ENCODE peak calls at places on chromosomes 16 and 17, in five cellular contexts. B is HL-60, L is Peyer's patch, U is testis, A is A549. T is an unnamed sample.

GRCh38 chr16:57762365-57763289 is 27.1 kb downstream of the KATNB1 start:
- DNase-seq in A (no peak), B (no peak), U (no peak), L (no peak), T (no peak)

GRCh38 chr17:63247706-63248105 is 198.4 kb downstream of the CYB561 start:
- DNase-seq in U (no peak), L (no peak), A (no peak), B (no peak), T (no peak)

GRCh38 chr16:22027633-22028032 is 19.7 kb downstream of the MOSMO start:
- DNase-seq in L (no peak), B (no peak), U (no peak), A (no peak), T (no peak)

GRCh38 chr17:4310349-4311060 is 46.7 kb upstream of the ANKFY1 start:
- DNase-seq in U (peak), A (no peak), L (no peak), B (no peak), T (peak)

GRCh38 chr16:46719528-46719927 is 28.6 kb downstream of the MYLK3 start:
- DNase-seq in A (no peak), U (no peak), B (no peak), L (no peak), T (no peak)

GRCh38 chr17:49553676-49554335 is 21.9 kb upstream of the NXPH3 start:
- DNase-seq in B (no peak), L (no peak), U (no peak), A (no peak), T (no peak)

GRCh38 chr16:52456368-52456767 is 90.6 kb downstream of the TOX3 start:
- DNase-seq in L (no peak), U (no peak), A (no peak), B (no peak), T (no peak)

GRCh38 chr17:57344261-57344660 is 87.9 kb downstream of the MSI2 start:
- DNase-seq in A (no peak), U (no peak), B (no peak), L (no peak), T (no peak)

DNA sequence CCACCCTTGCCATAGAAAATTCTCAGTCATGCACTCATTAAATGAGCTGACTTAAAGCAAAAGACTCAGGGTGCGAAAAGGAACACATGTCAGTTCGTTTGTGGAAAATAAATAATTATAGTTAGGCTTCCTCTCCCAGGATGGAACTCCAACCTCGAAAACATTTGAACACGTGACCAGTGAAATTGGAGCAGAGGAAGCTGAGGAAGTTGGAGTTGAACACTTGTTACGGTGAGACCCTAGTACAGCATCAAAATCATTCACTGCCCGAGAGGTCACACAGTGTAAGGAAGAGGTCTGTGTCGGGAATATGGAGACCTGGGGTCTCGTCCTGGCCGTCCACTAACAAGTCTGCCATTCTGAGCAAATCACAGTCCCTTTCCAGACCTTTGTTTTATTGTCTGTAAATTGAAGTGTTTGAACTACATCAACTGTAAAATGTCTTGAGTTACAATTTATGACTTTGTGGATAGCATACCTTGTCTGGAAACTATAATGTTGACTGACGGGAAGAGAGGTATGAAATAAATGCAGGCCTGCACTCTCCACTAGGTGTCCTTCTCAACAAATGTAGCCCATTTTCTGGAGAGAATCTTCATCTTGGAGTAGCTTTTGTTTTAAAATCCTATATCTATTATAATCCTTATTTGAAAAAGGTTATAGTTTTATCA is 7.7 kb downstream of the PSMD7 start:
- DNase-seq in B (no peak), A (peak), L (no peak), U (no peak), T (no peak)
- TF ChIP-seq CTCF in B (peak), A (peak), L (no peak), U (peak), T (peak)

GRCh38 chr16:81744911-81745310 is 34.2 kb upstream of the PLCG2 start:
- DNase-seq in L (no peak), B (no peak), A (no peak), U (no peak), T (no peak)

GRCh38 chr16:81748476-81749198 is 30.5 kb upstream of the PLCG2 start:
- DNase-seq in L (no peak), U (no peak), A (no peak), B (no peak), T (no peak)

GRCh38 chr16:81744385-81744784 is 34.7 kb upstream of the PLCG2 start:
- DNase-seq in U (no peak), B (no peak), A (no peak), L (no peak), T (no peak)

GRCh38 chr16:81745704-81746558 is 33.2 kb upstream of the PLCG2 start:
- DNase-seq in U (peak), B (peak), L (peak), A (peak), T (peak)

DNA sequence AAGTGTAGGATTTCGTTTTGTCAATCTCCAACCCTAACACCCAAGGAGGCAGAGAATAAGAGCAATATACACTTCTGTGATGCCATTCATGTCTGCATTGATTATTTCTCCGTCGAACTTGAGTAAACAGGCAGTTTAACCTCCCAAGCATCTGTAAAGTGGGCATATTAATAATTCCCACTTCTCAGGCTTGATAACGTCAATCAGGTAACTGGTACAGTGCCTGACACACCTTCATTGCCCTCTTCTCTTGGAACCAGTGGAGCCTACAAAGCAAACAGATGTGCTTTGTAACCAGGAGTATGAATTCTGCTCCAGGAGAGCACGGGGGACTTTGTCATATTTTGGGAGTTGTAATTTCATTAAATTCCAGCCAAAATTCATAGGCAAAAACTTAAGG is 32.5 kb upstream of the PLCG2 start:
- DNase-seq in A (no peak), B (no peak), L (no peak), U (no peak), T (no peak)
- H3K4me3 ChIP-seq in A (peak), B (peak), L (peak), U (peak), T (peak)

GRCh38 chr16:661184-661821 is 6.6 kb upstream of the RHOT2 start:
- DNase-seq in B (no peak), A (no peak), L (peak), U (no peak), T (no peak)
- TF ChIP-seq CTCF in B (no peak), A (no peak), L (peak), U (no peak), T (no peak)

GRCh38 chr16:50549561-50549915 is 1.3 kb downstream of the NKD1 start:
- DNase-seq in L (no peak), A (no peak), B (no peak), U (no peak), T (no peak)
- H3K4me3 ChIP-seq in L (peak), A (no peak), B (no peak), U (no peak), T (no peak)

GRCh38 chr16:12313902-12314621 is 337.5 kb downstream of the SNX29 start:
- DNase-seq in L (no peak), A (no peak), U (no peak), B (no peak), T (no peak)

GRCh38 chr16:12314786-12315185 is 338.3 kb downstream of the SNX29 start:
- DNase-seq in B (no peak), A (no peak), L (no peak), U (no peak), T (no peak)

GRCh38 chr16:12311887-12312286 is 335.4 kb downstream of the SNX29 start:
- DNase-seq in L (no peak), U (no peak), A (no peak), B (peak), T (no peak)

GRCh38 chr16:12308060-12308459 is 331.5 kb downstream of the SNX29 start:
- DNase-seq in A (no peak), L (no peak), U (no peak), B (no peak), T (no peak)

GRCh38 chr16:12311309-12311708 is 334.8 kb downstream of the SNX29 start:
- DNase-seq in B (no peak), A (no peak), U (peak), L (no peak), T (peak)
- TF ChIP-seq CTCF in B (no peak), A (no peak), U (no peak), L (no peak), T (no peak)

DNA sequence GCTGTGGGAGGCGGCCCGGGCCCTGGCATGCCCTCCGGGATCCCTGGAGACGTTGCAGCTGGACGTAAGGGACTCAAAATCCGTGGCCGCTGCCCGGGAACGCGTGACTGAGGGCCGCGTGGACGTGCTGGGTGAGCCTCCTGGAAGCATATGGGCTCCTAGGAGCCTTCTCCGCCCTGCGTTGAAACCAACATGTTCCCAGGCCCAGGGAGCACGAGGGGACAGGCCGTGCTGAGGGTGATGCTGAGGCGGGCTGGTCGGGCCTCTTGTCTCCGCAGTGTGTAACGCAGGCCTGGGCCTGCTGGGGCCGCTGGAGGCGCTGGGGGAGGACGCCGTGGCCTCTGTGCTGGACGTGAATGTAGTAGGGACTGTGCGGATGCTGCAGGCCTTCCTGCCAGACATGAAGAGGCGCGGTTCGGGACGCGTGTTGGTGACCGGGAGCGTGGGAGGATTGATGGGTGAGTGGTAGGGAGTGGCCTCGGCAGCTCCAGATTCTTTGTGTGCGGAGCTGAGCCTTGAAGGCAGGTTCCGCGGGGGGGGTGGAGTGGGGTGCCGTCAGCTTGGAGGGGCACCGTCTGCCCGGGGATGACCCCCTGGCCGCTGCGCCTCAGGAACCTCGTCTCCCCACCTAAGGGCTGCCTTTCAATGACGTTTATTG is 567 bp downstream of the HSD17B1 start:
- DNase-seq in A (no peak), L (no peak), B (no peak), U (peak), T (no peak)
- H3K4me3 ChIP-seq in A (peak), L (peak), B (no peak), U (no peak), T (no peak)

DNA sequence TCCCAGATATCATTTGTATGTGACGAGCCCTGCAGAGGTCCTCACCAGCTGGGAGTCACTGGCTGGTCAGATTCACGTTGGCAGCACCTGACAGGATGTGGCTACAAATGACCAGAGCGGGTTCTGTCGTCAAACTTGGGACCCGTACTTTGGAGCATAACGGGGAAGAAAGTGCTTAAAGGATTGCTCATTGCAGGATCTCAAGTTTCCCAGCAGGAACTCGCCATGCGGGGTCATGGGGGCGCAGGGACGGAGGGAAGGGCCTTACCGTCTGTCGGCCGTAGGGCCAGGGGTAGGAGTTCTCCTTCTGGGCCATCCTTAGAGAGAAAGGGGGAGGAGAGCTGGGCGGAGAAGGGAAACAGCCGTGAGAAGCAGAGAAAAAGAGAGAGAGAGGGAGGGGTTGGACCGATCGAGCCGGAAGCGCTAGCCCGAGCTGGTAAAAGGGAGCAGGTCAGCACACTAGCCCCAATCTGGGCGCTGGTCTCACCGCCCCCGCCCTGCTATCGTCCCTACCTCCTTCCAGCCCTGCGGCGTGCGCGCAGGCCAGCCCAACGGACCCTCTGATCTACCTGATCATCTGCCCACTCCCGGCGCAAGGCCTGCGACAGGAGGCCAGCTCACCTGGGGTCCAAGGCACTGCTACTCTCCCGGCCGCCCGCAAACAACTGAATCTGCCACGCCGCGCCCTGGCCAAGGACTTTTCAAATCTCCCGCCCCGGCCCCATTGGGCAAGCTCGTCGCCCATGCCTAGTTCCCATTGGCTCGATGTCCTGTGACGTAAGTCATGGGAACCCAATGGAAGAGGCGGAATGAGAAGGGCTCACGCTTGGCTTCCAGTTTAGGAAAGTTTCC is at the start of gene AURKB:
- DNase-seq in L (peak), A (peak), B (peak), U (peak), T (peak)
- TF ChIP-seq CTCF in L (no peak), A (no peak), B (no peak), U (no peak), T (no peak)